ENCODE peak calls at places on chromosomes 6 and 20, in seven cellular contexts. A, W, X, P, F, S and D are unnamed samples.
A peak's percentile ranks its signal among the peaks of the same experiment; 100 is the strongest.

GRCh38 chr6:69105288-69105687 is 470.2 kb downstream of the ADGRB3 start:
- DNase-seq in A (no peak), W (no peak), X (no peak), P (no peak), F (no peak), S (no peak), D (no peak)

GRCh38 chr6:159557046-159557445 is 136.0 kb downstream of the SOD2 start:
- DNase-seq in A (no peak), W (no peak), X (no peak), P (no peak), F (no peak), S (no peak), D (peak; percentile 83)

GRCh38 chr6:126312013-126312665 is 27.8 kb upstream of the CENPW start:
- DNase-seq in A (no peak), W (no peak), X (no peak), P (no peak), F (peak; percentile 12), S (no peak), D (no peak)

GRCh38 chr20:48604426-48604825 is 223.4 kb downstream of the PREX1 start:
- DNase-seq in A (no peak), W (no peak), X (no peak), P (no peak), F (no peak), S (no peak), D (no peak)

GRCh38 chr6:41150671-41151070 is 3.5 kb downstream of the TREML1 start:
- DNase-seq in A (no peak), W (no peak), X (no peak), P (no peak), F (no peak), S (no peak), D (peak; percentile 62)

GRCh38 chr6:116139917-116140316 is 14.0 kb upstream of the COL10A1 start:
- DNase-seq in A (no peak), W (no peak), X (no peak), P (no peak), F (no peak), S (no peak), D (no peak)

GRCh38 chr6:153392156-153392555 is 261.1 kb upstream of the RGS17 start:
- DNase-seq in A (no peak), W (no peak), X (no peak), P (no peak), F (no peak), S (no peak), D (no peak)

GRCh38 chr6:31270788-31271640 is 878 bp downstream of the HLA-C start:
- DNase-seq in A (peak; percentile 81), W (peak; percentile 75), X (peak; percentile 43), P (peak; percentile 73), F (peak; percentile 39), S (peak; percentile 6), D (no peak)

GRCh38 chr6:106453756-106454367 is 93.3 kb downstream of the CRYBG1 start:
- DNase-seq in A (no peak), W (no peak), X (no peak), P (no peak), F (no peak), S (no peak), D (no peak)

GRCh38 chr6:115643762-115644161 is 416.9 kb downstream of the FRK start:
- DNase-seq in A (no peak), W (no peak), X (no peak), P (no peak), F (peak; percentile 16), S (no peak), D (no peak)

GRCh38 chr6:150485559-150486517 is 113.8 kb upstream of the PLEKHG1 start:
- DNase-seq in A (no peak), W (no peak), X (no peak), P (no peak), F (no peak), S (no peak), D (no peak)